ENCODE peak calls at places on chromosomes 7 and 10, in six cellular contexts. A is heart left ventricle, Y is uterus, S is testis, E is body of pancreas, R is A549. T is an unnamed sample.

GRCh38 chr7:91356915-91357314 is 92.7 kb downstream of the FZD1 start:
- DNase-seq in A (no peak), Y (no peak), S (no peak), E (no peak), R (no peak), T (no peak)

GRCh38 chr7:116509982-116510579 is 10.5 kb downstream of the CAV2 start:
- DNase-seq in A (no peak), Y (no peak), S (no peak), E (no peak), R (no peak), T (no peak)

GRCh38 chr10:124119216-124119615 is 25.8 kb upstream of the CHST15 start:
- DNase-seq in A (no peak), Y (no peak), S (no peak), E (no peak), R (no peak), T (no peak)

GRCh38 chr10:28250358-28250757 is 52.5 kb downstream of the MPP7 start:
- DNase-seq in A (no peak), Y (no peak), S (no peak), E (no peak), R (no peak), T (no peak)

GRCh38 chr7:132492841-132493445 is 83.3 kb downstream of the PLXNA4 start:
- DNase-seq in A (no peak), Y (no peak), S (no peak), E (no peak), R (no peak), T (no peak)

GRCh38 chr7:95672434-95672833 is 76.1 kb upstream of the PDK4 start:
- DNase-seq in A (no peak), Y (no peak), S (no peak), E (no peak), R (no peak), T (no peak)

GRCh38 chr7:205117-206010 is 13.0 kb downstream of the FAM20C start:
- DNase-seq in A (no peak), Y (no peak), S (no peak), E (no peak), R (no peak), T (no peak)

GRCh38 chr7:150378115-150378852 is 846 bp upstream of the ZNF775 start:
- DNase-seq in A (peak), Y (peak), S (no peak), E (peak), R (peak), T (peak)

GRCh38 chr7:108570146-108570755 is 577 bp downstream of the DNAJB9 start:
- DNase-seq in A (peak), Y (peak), S (peak), E (peak), R (peak), T (peak)
- TF ChIP-seq POLR2A in A (no peak), Y (no peak), S (no peak), E (no peak), R (no peak), T (no peak)

GRCh38 chr10:62036186-62037081 is 134.9 kb downstream of the ARID5B start:
- DNase-seq in A (no peak), Y (no peak), S (no peak), E (no peak), R (no peak), T (no peak)

GRCh38 chr10:62029401-62029800 is 127.9 kb downstream of the ARID5B start:
- DNase-seq in A (no peak), Y (no peak), S (no peak), E (no peak), R (no peak), T (no peak)

GRCh38 chr10:62031522-62031921 is 130.0 kb downstream of the ARID5B start:
- DNase-seq in A (no peak), Y (no peak), S (no peak), E (no peak), R (no peak), T (no peak)

GRCh38 chr10:62037166-62037831 is 135.8 kb downstream of the ARID5B start:
- DNase-seq in A (no peak), Y (peak), S (no peak), E (no peak), R (no peak), T (no peak)

GRCh38 chr10:62033108-62033507 is 131.6 kb downstream of the ARID5B start:
- DNase-seq in A (no peak), Y (no peak), S (no peak), E (no peak), R (no peak), T (no peak)
- H3K4me3 ChIP-seq in A (no peak), Y (no peak), S (no peak), E (no peak), R (no peak), T (no peak)

DNA sequence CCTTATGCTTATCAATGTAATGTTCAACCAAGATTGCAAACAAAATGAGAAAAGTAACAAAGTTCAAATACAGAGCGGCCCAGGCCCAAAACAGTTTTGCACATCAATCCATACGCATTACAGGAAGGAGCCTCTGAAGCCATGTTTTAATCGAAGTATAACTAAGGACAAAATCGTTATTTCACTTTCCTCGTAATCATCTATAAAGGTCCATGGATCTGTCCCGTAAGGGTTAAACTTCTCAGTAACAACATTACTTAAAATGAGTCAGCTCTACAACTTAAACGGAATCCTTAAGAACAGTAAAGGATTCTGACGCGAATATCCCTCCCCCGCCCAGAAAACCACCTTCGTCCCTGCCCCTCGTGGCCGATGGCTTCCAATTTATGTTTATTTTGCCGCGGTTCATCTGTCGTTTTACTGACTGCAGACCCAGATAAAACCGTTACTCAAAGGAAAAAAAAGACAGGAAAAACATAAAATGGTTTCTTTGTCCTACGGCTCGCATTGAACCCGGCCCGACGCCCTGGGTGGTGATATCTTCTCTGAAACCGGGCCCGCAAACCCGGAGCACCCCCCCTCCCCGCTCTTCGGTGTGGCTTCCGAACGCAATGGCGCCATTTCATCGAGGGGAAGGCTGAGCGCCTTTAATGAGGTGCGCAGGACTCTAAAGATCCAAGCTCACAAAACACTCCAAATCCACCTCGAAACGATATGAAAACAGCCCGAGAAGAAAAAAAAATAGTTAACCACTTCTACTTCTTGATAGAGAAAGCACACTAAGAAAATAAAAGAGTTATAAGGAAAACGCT is 1.0 kb downstream of the HNRNPA2B1 start:
- DNase-seq in A (peak), Y (peak), S (peak), E (peak), R (no peak), T (peak)
- TF ChIP-seq POLR2A in A (no peak), Y (peak), S (no peak), E (no peak), R (no peak), T (no peak)

DNA sequence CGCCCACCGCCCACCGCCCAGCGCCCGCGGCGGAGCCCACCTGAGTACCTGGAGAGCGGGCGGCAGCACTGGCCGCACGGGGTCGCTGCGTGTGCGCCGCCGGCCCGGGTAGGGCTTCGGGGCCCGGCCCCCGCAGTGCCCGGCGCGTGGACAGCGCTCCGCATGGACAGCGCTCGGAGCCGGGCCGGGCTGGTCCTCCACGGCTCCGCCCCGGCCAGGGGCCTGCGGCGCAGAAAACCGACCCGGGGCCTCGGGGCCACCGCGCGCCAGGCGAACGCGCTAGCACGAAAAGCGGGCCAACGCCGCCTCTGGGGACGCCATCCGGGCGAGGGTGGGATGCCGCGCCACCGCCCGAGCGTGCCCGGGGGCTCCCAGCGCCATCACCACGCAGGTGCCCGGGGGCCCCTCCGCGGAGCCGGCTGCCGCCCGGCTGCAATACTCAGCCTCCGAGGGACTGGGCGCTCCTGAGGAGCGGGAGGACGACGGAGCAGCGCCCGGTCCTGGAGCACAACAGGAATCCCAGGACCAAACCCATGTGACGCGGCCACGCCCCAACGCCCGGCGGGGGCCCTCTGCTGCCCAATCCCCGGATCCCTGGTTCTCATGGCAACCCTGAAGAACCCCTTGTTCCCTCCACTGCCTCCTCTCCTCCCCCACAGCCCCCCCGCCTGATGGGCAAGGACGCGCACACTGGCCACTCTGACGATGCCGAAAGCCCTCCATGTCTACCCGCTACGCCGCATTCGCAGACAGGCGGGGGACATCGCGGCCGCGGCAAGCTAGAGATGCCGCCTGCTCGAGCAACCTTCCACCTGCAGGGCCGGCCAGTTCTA is at the start of gene GRB10:
- DNase-seq in A (peak), Y (peak), S (peak), E (peak), R (no peak), T (no peak)
- H3K4me3 ChIP-seq in A (peak), Y (peak), S (peak), E (peak), R (peak), T (peak)

GRCh38 chr10:133270204-133270603 is 6.5 kb downstream of the ADAM8 start:
- DNase-seq in A (no peak), Y (no peak), S (no peak), E (no peak), R (no peak), T (no peak)
- TF ChIP-seq POLR2A in A (no peak), Y (no peak), S (no peak), E (no peak), R (no peak), T (no peak)